ENCODE peak calls at places on chromosome 20, in seven cellular contexts. Q, B, G, W, I, V and H are unnamed samples.

GRCh38 chr20:23623666-23624065 is 14.1 kb downstream of the CST3 start:
- DNase-seq in G (no peak), W (no peak), V (no peak), I (no peak), Q (no peak), B (no peak), H (no peak)

GRCh38 chr20:44738779-44739477 is 6.7 kb upstream of the KCNK15 start:
- DNase-seq in I (peak), Q (no peak), W (peak), G (peak), V (peak), B (peak), H (peak)

GRCh38 chr20:25549866-25550477 is 35.4 kb downstream of the NINL start:
- DNase-seq in W (no peak), V (no peak), B (no peak), I (no peak), G (peak), Q (no peak), H (no peak)

GRCh38 chr20:51331466-51331865 is 211.1 kb downstream of the NFATC2 start:
- DNase-seq in G (peak), B (no peak), V (no peak), W (no peak), I (peak), Q (no peak), H (no peak)

GRCh38 chr20:23881371-23881770 is 1.8 kb upstream of the CST5 start:
- DNase-seq in W (peak), B (no peak), V (no peak), I (no peak), Q (no peak), G (no peak), H (no peak)

GRCh38 chr20:3572151-3572550 is 91.0 kb downstream of the GFRA4 start:
- DNase-seq in G (peak), I (no peak), B (no peak), Q (no peak), W (no peak), V (no peak), H (no peak)

GRCh38 chr20:57440678-57441509 is 49.7 kb downstream of the RBM38 start:
- DNase-seq in Q (peak), G (no peak), B (peak), V (peak), W (no peak), I (no peak), H (peak)

GRCh38 chr20:34891166-34892062 is 15.0 kb downstream of the ACSS2 start:
- DNase-seq in V (no peak), I (peak), Q (no peak), B (no peak), W (peak), G (peak), H (no peak)

GRCh38 chr20:53517146-53517545 is 76.5 kb downstream of the ZNF217 start:
- DNase-seq in G (no peak), I (peak), W (no peak), B (no peak), V (no peak), Q (peak), H (no peak)

GRCh38 chr20:1287787-1288569 is 21.9 kb downstream of the SNPH start:
- DNase-seq in G (no peak), V (no peak), Q (peak), I (no peak), B (no peak), W (no peak), H (no peak)

GRCh38 chr20:44494681-44495080 is 19.0 kb downstream of the TTPAL start:
- DNase-seq in B (no peak), V (no peak), I (peak), Q (no peak), G (no peak), W (no peak), H (no peak)

GRCh38 chr20:25480156-25480555 is 72.7 kb downstream of the GINS1 start:
- DNase-seq in B (no peak), Q (no peak), W (no peak), V (no peak), I (no peak), G (no peak), H (no peak)

GRCh38 chr20:20201639-20202038 is 149.3 kb downstream of the CFAP61 start:
- DNase-seq in W (no peak), G (no peak), V (no peak), Q (no peak), I (no peak), B (no peak), H (no peak)

GRCh38 chr20:1417273-1417672 is 24.4 kb upstream of the FKBP1A start:
- DNase-seq in I (peak), W (peak), G (peak), V (no peak), B (no peak), Q (no peak), H (no peak)

GRCh38 chr20:23147964-23148720 is 62.0 kb upstream of the CD93 start:
- DNase-seq in Q (peak), G (peak), W (peak), B (no peak), V (peak), I (peak), H (peak)

GRCh38 chr20:31638317-31638716 is 605 bp downstream of the COX4I2 start:
- DNase-seq in V (no peak), Q (no peak), G (no peak), I (no peak), W (no peak), B (no peak), H (no peak)

GRCh38 chr20:10877345-10877744 is 203.5 kb upstream of the JAG1 start:
- DNase-seq in W (no peak), G (no peak), B (no peak), Q (no peak), I (no peak), V (peak), H (no peak)

GRCh38 chr20:41247523-41248370 is 69.8 kb downstream of the ZHX3 start:
- DNase-seq in Q (no peak), V (no peak), B (no peak), G (no peak), I (no peak), W (no peak), H (no peak)

GRCh38 chr20:50561379-50562078 is 51.3 kb downstream of the PTPN1 start:
- DNase-seq in I (peak), V (no peak), B (no peak), W (peak), G (peak), Q (peak), H (no peak)

GRCh38 chr20:5393218-5393870 is 76.6 kb upstream of the PROKR2 start:
- DNase-seq in B (no peak), Q (no peak), V (no peak), I (no peak), G (no peak), W (no peak), H (no peak)

GRCh38 chr20:19849341-19850189 is 91.5 kb downstream of the RIN2 start:
- DNase-seq in I (no peak), Q (no peak), G (peak), W (no peak), V (no peak), B (no peak), H (no peak)

GRCh38 chr20:38353298-38353697 is 7.0 kb downstream of the LBP start:
- DNase-seq in I (no peak), W (no peak), G (no peak), V (no peak), B (no peak), Q (no peak), H (no peak)

GRCh38 chr20:51208162-51208561 is 185.3 kb upstream of the KCNG1 start:
- DNase-seq in W (no peak), Q (no peak), G (no peak), I (no peak), V (no peak), B (no peak), H (no peak)

GRCh38 chr20:5397418-5397817 is 80.7 kb upstream of the PROKR2 start:
- DNase-seq in B (no peak), Q (no peak), I (no peak), G (peak), V (no peak), W (peak), H (no peak)

GRCh38 chr20:50110141-50111047 is 2.6 kb downstream of the UBE2V1 start:
- DNase-seq in W (peak), Q (no peak), B (peak), I (no peak), G (peak), V (no peak), H (no peak)

GRCh38 chr20:51412991-51413471 is 129.5 kb downstream of the NFATC2 start:
- DNase-seq in B (no peak), V (peak), Q (no peak), G (no peak), W (no peak), I (no peak), H (no peak)

GRCh38 chr20:9926476-9926875 is 87.6 kb upstream of the PAK5 start:
- DNase-seq in Q (no peak), W (no peak), B (no peak), G (no peak), V (no peak), I (no peak), H (no peak)

GRCh38 chr20:53282217-53282955 is 310.2 kb downstream of the TSHZ2 start:
- DNase-seq in G (no peak), V (no peak), B (no peak), I (no peak), Q (no peak), W (no peak), H (no peak)

GRCh38 chr20:56371977-56372376 is 13.2 kb downstream of the FAM210B start:
- DNase-seq in V (no peak), W (no peak), B (no peak), G (no peak), I (no peak), Q (no peak), H (no peak)

GRCh38 chr20:35300469-35301262 is 8.4 kb upstream of the FAM83C start:
- DNase-seq in W (no peak), Q (no peak), V (no peak), G (no peak), I (no peak), B (no peak), H (no peak)

GRCh38 chr20:49610701-49611538 is 43.0 kb upstream of the PTGIS start:
- DNase-seq in Q (peak), B (peak), V (peak), I (peak), W (peak), G (no peak), H (no peak)

GRCh38 chr20:62792940-62793756 is 3.1 kb upstream of the MRGBP start:
- DNase-seq in Q (no peak), V (no peak), I (no peak), B (no peak), G (no peak), W (no peak), H (no peak)
- H3K27ac ChIP-seq in Q (peak), V (peak), I (no peak), B (peak), G (no peak), W (no peak), H (peak)

DNA sequence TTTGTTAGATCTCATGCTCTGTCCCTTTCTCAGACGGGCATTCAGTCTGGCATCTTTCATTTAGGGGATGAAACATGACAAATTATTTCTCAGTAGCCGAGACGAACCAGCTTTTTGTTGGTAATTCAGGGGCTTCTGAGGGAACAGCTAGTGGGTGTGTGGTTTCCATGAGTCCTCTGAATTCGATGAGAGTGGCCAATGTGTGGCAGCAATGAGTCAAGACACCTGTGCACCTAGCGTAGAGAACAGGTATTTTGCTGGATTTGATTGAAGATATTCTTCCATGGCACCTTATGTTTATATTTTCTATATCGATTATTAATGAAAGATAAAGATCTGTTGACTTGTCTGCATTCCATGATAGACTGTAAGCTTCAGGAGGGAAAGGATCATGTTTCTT is 696.9 kb downstream of the DHX35 start:
- DNase-seq in V (no peak), G (no peak), Q (no peak), W (no peak), B (no peak), I (no peak), H (no peak)
- TF ChIP-seq CTCF in V (no peak), G (no peak), Q (no peak), W (no peak), B (no peak), I (no peak), H (no peak)

DNA sequence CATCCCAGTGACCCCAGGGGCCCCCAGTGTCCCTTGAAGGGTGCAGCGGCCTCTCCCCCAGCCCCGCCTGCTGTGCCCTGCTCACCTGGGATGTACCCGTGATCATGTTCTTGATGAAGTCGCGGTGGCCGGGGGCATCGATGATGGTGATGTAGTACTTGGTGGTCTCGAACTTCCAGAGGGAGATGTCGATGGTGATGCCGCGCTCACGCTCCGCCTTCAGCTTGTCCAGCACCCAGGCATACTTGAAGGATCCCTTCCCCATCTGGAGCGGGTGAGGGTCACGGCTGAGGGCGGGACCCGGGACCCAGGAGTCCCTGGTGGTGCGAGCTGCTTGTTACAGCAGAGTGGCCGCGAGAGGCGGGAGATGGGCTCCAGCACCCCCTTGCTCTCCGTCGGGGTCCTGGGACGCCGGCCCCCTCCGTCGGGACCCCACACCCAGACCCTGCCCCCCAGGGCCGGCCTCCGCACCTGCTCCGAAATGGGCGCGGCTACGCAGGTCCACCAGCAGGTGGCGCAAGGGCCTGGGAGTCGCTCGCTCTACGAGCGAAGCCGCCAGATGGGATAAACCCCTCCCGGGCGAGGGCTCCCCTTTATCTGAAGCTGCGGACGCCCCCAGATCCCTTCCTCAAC is 3.0 kb downstream of the EEF1A2 start:
- DNase-seq in I (no peak), B (peak), G (no peak), Q (peak), V (peak), W (peak), H (no peak)
- H3K4me3 ChIP-seq in I (no peak), B (no peak), G (no peak), Q (peak), V (peak), W (no peak), H (peak)

GRCh38 chr20:62621251-62622110 is 20.8 kb upstream of the SLCO4A1 start:
- DNase-seq in V (peak), B (no peak), W (no peak), I (no peak), G (no peak), Q (no peak), H (no peak)

GRCh38 chr20:62623488-62624324 is 18.6 kb upstream of the SLCO4A1 start:
- DNase-seq in I (peak), Q (peak), G (peak), B (peak), V (peak), W (peak), H (peak)

GRCh38 chr20:62622877-62623487 is 19.3 kb upstream of the SLCO4A1 start:
- DNase-seq in V (peak), W (no peak), B (no peak), Q (no peak), I (no peak), G (no peak), H (no peak)

GRCh38 chr20:62620624-62621023 is 21.7 kb upstream of the SLCO4A1 start:
- DNase-seq in I (no peak), W (no peak), G (no peak), Q (no peak), B (no peak), V (peak), H (no peak)

DNA sequence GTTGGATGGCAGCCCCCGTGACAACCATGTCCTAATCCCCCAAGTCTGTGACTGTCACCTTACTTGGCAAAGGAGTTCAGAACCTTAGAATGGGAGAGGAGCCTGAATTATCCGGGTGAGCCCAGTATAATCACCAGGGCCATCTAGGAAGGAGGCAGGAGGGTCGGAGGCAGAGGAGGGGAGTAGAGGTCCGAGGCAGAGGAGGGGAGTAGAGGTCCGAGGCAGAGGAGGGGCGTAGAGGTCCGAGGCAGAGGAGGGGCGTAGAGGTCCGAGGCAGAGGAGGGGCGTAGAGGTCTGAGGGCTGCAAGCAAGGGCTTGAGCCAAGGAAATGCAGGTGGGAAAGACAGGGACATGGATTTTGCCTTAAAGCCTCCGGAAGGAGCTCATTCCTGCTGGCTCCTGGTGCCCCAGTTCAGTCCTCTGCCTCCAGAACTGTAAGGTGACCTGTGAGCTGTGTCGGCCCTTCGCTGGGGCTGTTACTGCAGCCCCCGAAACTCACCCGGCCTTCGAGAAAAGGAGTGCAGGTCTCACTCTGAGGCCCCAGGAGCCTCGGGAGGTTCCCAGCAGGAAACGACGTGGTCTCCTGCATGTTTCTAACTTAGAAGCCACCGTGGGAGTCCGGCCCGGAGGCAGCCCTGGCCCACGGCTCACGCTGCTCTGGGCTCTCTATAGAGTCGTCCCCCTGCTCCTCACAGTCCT is 20.0 kb upstream of the SLCO4A1 start:
- DNase-seq in W (no peak), I (no peak), Q (no peak), G (no peak), V (peak), B (no peak), H (no peak)
- H3K27ac ChIP-seq in W (no peak), I (no peak), Q (peak), G (no peak), V (peak), B (peak), H (peak)

GRCh38 chr20:36885355-36885754 is 9.4 kb downstream of the TLDC2 start:
- DNase-seq in V (no peak), Q (no peak), I (no peak), W (no peak), G (no peak), B (no peak), H (no peak)
- TF ChIP-seq CTCF in V (no peak), Q (no peak), I (peak), W (peak), G (no peak), B (no peak), H (no peak)

GRCh38 chr20:46709459-46710148 is at the start of gene SLC2A10:
- DNase-seq in W (no peak), V (peak), I (peak), B (peak), G (peak), Q (peak), H (peak)
- H3K4me3 ChIP-seq in W (no peak), V (peak), I (peak), B (peak), G (peak), Q (peak), H (peak)

GRCh38 chr20:32877507-32877906 is 18.8 kb downstream of the EFCAB8 start:
- DNase-seq in Q (peak), I (no peak), G (peak), W (no peak), V (no peak), B (no peak), H (no peak)
- H3K27ac ChIP-seq in Q (no peak), I (no peak), G (no peak), W (no peak), V (no peak), B (no peak), H (no peak)